ENCODE peak calls at places on chromosomes 6 and 20, in five cellular contexts. V, R, H, C and B are unnamed samples.

GRCh38 chr20:16488086-16488485 is 85.2 kb downstream of the KIF16B start:
- DNase-seq in H (no peak), R (no peak), V (no peak), C (no peak), B (no peak)

GRCh38 chr6:132907231-132907630 is 92.9 kb downstream of the RPS12 start:
- DNase-seq in C (no peak), V (no peak), R (no peak), H (no peak), B (no peak)

GRCh38 chr6:1901556-1901955 is 291.8 kb downstream of the FOXC1 start:
- DNase-seq in V (no peak), C (no peak), H (no peak), R (no peak), B (no peak)

GRCh38 chr20:53124803-53125202 is 152.6 kb downstream of the TSHZ2 start:
- DNase-seq in R (no peak), C (no peak), H (no peak), V (no peak), B (no peak)

GRCh38 chr6:28401172-28401571 is 1.6 kb upstream of the ZSCAN12 start:
- DNase-seq in C (no peak), V (no peak), H (peak), R (no peak), B (no peak)

GRCh38 chr6:150241751-150242150 is 98.9 kb downstream of the PPP1R14C start:
- DNase-seq in V (peak), R (no peak), C (no peak), H (no peak), B (no peak)

GRCh38 chr20:7829776-7830175 is 110.5 kb downstream of the HAO1 start:
- DNase-seq in V (no peak), C (no peak), H (no peak), R (no peak), B (no peak)

GRCh38 chr20:6519556-6519955 is 247.9 kb upstream of the BMP2 start:
- DNase-seq in R (no peak), H (peak), V (no peak), C (no peak), B (no peak)

GRCh38 chr6:32840604-32841246 is 2.2 kb upstream of the TAP2 start:
- DNase-seq in C (no peak), H (no peak), V (peak), R (no peak), B (no peak)

GRCh38 chr6:73030257-73030656 is 195.0 kb downstream of the KHDC1L start:
- DNase-seq in R (no peak), H (no peak), V (no peak), C (no peak), B (no peak)

GRCh38 chr6:169287675-169288074 is 34.0 kb upstream of the THBS2 start:
- DNase-seq in R (no peak), V (no peak), H (no peak), C (no peak), B (no peak)

GRCh38 chr6:4853782-4854511 is 77.7 kb downstream of the CDYL start:
- DNase-seq in V (peak), H (no peak), R (no peak), C (no peak), B (no peak)

GRCh38 chr20:16241911-16242310 is 331.3 kb downstream of the KIF16B start:
- DNase-seq in V (no peak), H (no peak), C (no peak), R (no peak), B (no peak)

GRCh38 chr6:57162516-57162915 is 9.6 kb upstream of the BAG2 start:
- DNase-seq in H (no peak), C (no peak), V (no peak), R (no peak), B (no peak)

GRCh38 chr20:5109276-5109675 is 10.5 kb downstream of the PCNA start:
- DNase-seq in C (no peak), R (no peak), H (no peak), V (no peak), B (no peak)

GRCh38 chr20:17042122-17042521 is 184.7 kb upstream of the PCSK2 start:
- DNase-seq in V (no peak), R (no peak), H (no peak), C (no peak), B (no peak)

GRCh38 chr6:52612336-52613096 is 35.7 kb upstream of the TRAM2 start:
- DNase-seq in R (no peak), V (no peak), C (no peak), H (no peak), B (no peak)

GRCh38 chr6:159305159-159305558 is 136.0 kb downstream of the FNDC1 start:
- DNase-seq in H (no peak), C (no peak), R (no peak), V (no peak), B (no peak)

GRCh38 chr6:24064832-24065231 is 61.2 kb upstream of the NRSN1 start:
- DNase-seq in H (no peak), R (no peak), V (no peak), C (no peak), B (no peak)